ENCODE peak calls at places on chromosomes 13 and 19, in four cellular contexts. A is K562, W is HepG2, K is GM12878. Z is an unnamed sample.

GRCh38 chr19:39745645-39746044 is 7.8 kb upstream of the CLC start:
- DNase-seq in A (no peak), W (no peak), K (no peak), Z (no peak)

GRCh38 chr13:113889467-113889866 is 25.6 kb upstream of the GAS6 start:
- DNase-seq in A (no peak), W (no peak), K (no peak), Z (no peak)

GRCh38 chr19:35236638-35237400 is 8.3 kb upstream of the FAM187B start:
- DNase-seq in A (no peak), W (no peak), K (no peak), Z (no peak)

GRCh38 chr13:66576381-66576780 is 653.8 kb downstream of the PCDH9 start:
- DNase-seq in A (no peak), W (no peak), K (no peak), Z (no peak)

GRCh38 chr13:102701331-102701730 is 6.5 kb upstream of the METTL21C start:
- DNase-seq in A (no peak), W (no peak), K (no peak), Z (no peak)

GRCh38 chr13:68667863-68668262 is 1437.7 kb upstream of the PCDH9 start:
- DNase-seq in A (no peak), W (no peak), K (no peak), Z (no peak)

GRCh38 chr13:44868397-44868796 is 120.9 kb downstream of the NUFIP1 start:
- DNase-seq in A (no peak), W (no peak), K (peak; percentile 61), Z (no peak)

GRCh38 chr19:480016-480855 is 16.1 kb upstream of the MADCAM1 start:
- DNase-seq in A (peak; percentile 78), W (peak; percentile 63), K (no peak), Z (peak; percentile 81)

GRCh38 chr19:2084993-2085720 is 11.0 kb downstream of the MOB3A start:
- DNase-seq in A (no peak), W (no peak), K (peak; percentile 96), Z (no peak)

GRCh38 chr19:17479325-17479791 is 9.0 kb downstream of the SLC27A1 start:
- DNase-seq in A (no peak), W (no peak), K (no peak), Z (no peak)

GRCh38 chr19:24140099-24140498 is 53.1 kb downstream of the ZNF254 start:
- DNase-seq in A (no peak), W (peak; percentile 92), K (no peak), Z (no peak)

GRCh38 chr19:3580156-3580955 is 4.9 kb upstream of the GIPC3 start:
- DNase-seq in A (no peak), W (peak; percentile 56), K (no peak), Z (no peak)
- TF ChIP-seq ATF3 in A (peak; percentile 25), W (no peak), K (no peak), Z (no peak)

GRCh38 chr13:98925949-98926348 is 51.9 kb downstream of the DOCK9 start:
- DNase-seq in A (no peak), W (no peak), K (no peak), Z (no peak)

GRCh38 chr13:98927954-98928927 is 49.6 kb downstream of the DOCK9 start:
- DNase-seq in A (no peak), W (peak; percentile 12), K (no peak), Z (no peak)

GRCh38 chr13:98934243-98934642 is 43.6 kb downstream of the DOCK9 start:
- DNase-seq in A (no peak), W (no peak), K (no peak), Z (no peak)

DNA sequence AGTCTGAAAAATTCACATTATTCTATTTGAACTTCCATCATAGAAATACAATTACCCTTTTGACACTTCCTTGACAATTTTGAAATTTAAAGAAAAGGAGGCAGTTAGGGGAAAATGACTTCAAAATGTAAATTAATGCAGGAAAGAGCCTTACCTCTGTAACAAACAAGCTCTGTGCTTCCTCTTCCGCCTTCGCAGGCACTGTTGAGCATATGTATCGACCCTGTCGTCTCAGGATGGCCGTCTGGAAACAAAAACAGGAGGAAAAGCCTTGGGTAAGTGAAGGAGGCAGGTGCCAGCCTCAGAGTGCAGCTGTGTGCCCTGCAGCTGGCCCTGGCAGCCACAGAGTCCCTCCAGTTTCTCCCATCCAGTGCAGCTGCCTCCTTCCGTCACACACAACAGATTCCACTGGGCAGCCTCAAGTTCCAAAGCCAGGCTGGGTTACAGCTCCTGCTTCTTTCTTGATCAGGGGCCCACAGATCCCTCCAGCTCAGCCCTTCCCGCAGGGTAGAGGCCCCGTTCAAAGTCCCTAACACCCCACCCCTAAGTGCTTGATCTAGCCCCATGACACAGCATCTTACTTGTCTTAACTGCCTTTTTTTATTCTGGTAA is 47.7 kb downstream of the DOCK9 start:
- DNase-seq in A (no peak), W (no peak), K (no peak), Z (no peak)
- TF ChIP-seq ESRRA in A (no peak), W (no peak), K (no peak), Z (no peak)

DNA sequence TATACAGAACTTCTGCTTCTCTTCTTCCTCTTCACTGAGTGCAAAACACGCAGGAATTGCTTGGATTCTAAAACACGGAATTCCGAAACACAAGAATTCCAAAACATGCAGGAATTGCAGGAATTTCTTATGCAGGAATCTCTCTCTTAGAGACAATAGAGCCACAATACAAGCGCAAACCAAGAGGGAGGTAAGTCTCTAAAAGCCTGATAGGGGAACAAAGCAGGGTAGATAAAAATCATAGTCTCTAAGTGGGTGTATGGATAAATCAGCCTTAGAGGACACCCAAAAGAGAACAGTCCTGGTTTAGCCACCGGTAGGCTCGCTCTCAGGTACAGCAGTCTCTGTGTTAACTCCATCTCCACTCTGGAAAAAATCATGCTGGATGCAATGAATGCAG is 112.9 kb downstream of the LHFPL6 start:
- DNase-seq in A (no peak), W (no peak), K (no peak), Z (no peak)
- TF ChIP-seq ATF3 in A (no peak), W (no peak), K (no peak), Z (no peak)

DNA sequence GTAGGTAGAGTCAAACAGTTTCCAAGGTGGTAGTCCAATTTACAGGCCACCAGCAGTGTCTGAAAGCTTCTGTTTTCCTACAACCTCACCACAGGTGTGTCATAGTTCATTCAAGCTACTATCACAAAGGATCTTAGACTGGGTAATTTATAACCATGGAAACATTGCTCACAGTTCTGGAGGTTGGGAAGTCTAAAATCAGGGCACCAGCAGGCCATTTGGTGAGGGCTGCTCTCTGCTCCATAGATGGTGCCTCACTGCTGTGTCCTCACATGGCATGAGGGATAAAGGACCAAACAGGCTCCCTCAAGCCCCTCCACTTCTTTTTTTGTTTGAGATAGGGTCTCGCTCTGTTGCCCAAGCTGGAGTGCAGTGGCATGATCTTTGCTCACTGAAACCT is 60.6 kb downstream of the ING1 start:
- DNase-seq in A (no peak), W (no peak), K (no peak), Z (no peak)
- TF ChIP-seq ESRRA in A (no peak), W (no peak), K (no peak), Z (no peak)

DNA sequence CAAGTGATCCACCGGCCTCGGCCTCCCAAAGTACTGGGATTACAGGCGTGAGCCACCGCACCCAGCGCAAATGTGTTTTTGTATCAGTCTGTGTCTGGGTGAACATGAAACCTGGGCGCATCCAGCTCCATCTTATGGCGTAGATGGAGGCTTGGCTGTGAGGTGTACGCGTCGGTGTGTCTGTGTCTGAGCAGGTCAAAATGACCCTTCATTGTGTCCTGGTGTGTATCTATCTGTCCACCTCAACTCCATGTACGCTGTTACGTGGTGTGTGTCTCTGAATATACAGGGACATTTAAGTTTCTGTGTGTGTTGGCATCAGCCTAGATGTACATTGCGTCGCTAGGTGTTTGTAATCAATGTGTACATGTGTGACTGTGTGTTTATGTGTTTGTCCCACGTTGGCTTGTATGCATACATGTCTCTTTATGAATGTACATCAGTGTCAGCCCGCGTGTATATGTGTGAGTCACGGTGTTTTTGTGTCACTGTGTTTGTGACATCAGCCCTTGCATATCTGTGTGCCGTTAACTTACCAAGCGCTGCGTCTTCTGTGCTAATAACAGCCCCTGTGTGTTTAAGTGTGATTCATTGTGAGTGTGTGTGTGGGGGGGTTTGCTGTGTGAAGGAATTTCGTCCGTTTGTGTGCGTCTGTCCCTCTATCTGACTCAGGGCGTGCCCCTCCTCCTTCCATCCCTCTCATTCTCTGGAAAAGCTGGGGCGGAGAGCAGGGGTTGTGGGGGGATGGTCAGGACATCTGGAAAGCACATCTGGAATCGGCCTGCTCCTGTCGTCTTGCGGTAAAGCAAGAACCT is 6.4 kb downstream of the AXL start:
- DNase-seq in A (peak; percentile 86), W (peak; percentile 91), K (no peak), Z (peak; percentile 63)
- TF ChIP-seq ATF3 in A (peak; percentile 48), W (no peak), K (no peak), Z (no peak)

DNA sequence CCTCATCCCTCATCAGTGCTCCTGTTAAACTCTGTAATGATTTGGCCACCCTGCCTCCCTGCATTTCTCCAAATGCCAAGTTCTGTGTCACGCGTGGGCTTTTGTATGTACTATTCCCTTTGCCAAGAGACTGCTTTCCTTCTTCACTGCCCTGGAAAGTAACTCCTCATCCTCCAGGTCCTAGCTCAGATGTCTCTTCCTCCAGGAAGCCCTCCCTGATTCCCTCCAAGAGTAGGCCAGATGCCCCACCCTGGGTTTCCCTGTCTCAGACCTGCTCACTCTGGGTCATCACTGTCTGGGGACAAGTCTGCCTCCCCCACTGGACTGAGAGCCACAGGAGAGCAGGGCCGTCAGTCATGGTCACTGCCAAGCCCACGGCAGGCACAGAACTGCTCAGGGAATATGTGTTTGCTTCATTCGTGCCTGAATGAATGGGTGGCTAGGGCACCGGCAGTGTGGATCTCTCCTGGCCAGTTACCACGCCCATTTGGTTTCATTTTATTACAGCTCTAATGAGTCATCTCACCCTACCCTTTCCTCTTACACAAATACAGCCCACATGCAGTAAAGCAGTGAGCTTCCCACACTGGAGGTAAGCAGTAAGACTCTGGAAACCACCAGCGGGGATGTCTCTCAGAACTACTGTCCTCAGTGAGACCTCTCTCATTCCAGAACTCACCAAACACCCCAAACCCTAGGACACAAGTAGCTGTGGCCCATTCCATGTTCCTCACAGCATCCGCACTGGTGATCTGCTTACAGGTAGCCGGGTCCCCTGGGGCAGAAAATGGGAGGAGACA is 12.1 kb upstream of the GPR4 start:
- DNase-seq in A (no peak), W (no peak), K (peak; percentile 73), Z (no peak)
- TF ChIP-seq ESRRA in A (no peak), W (no peak), K (no peak), Z (no peak)

GRCh38 chr19:49151339-49152217 is 3.6 kb downstream of the HRC start:
- DNase-seq in A (peak; percentile 86), W (no peak), K (no peak), Z (peak; percentile 99)
- TF ChIP-seq ATF3 in A (no peak), W (no peak), K (no peak), Z (no peak)